ENCODE peak calls at places on chromosome 6, in eight cellular contexts. R is HL-60, G is transverse colon, U is GM23338, K is H1, A is stomach, M is sigmoid colon, S is HCT116. W is an unnamed sample.

GRCh38 chr6:51578362-51578761 is 509.1 kb downstream of the PKHD1 start:
- DNase-seq in R (no peak), G (no peak), U (no peak), K (no peak), A (no peak), M (no peak), S (no peak), W (no peak)

GRCh38 chr6:37077459-37078296 is 72.2 kb downstream of the FGD2 start:
- DNase-seq in R (no peak), G (peak), U (peak), K (peak), A (peak), M (peak), S (no peak), W (no peak)

GRCh38 chr6:156822747-156823206 is 45.6 kb downstream of the ARID1B start:
- DNase-seq in R (no peak), G (no peak), U (no peak), K (no peak), A (no peak), M (no peak), S (no peak), W (no peak)

GRCh38 chr6:89948876-89949275 is 54.6 kb downstream of the GJA10 start:
- DNase-seq in R (no peak), G (no peak), U (no peak), K (no peak), A (no peak), M (no peak), S (no peak), W (no peak)

GRCh38 chr6:160858886-160859285 is 132.7 kb upstream of the MAP3K4 start:
- DNase-seq in R (no peak), G (no peak), U (no peak), K (no peak), A (no peak), M (no peak), S (no peak), W (no peak)

GRCh38 chr6:148868314-148868713 is 121.5 kb downstream of the UST start:
- DNase-seq in R (no peak), G (no peak), U (no peak), K (no peak), A (no peak), M (no peak), S (no peak), W (no peak)

GRCh38 chr6:106555767-106556166 is 73.5 kb downstream of the RTN4IP1 start:
- DNase-seq in R (no peak), G (no peak), U (no peak), K (no peak), A (no peak), M (no peak), S (no peak), W (no peak)

GRCh38 chr6:17450825-17451224 is 57.4 kb downstream of the CAP2 start:
- DNase-seq in R (no peak), G (no peak), U (no peak), K (no peak), A (no peak), M (no peak), S (no peak), W (no peak)

GRCh38 chr6:15213838-15214398 is 32.0 kb upstream of the JARID2 start:
- DNase-seq in R (no peak), G (no peak), U (no peak), K (no peak), A (no peak), M (no peak), S (no peak), W (no peak)

GRCh38 chr6:42704251-42704936 is 18.0 kb downstream of the PRPH2 start:
- DNase-seq in R (no peak), G (peak), U (peak), K (peak), A (peak), M (peak), S (no peak), W (no peak)

GRCh38 chr6:53666271-53666626 is 693 bp upstream of the KLHL31 start:
- DNase-seq in R (no peak), G (no peak), U (no peak), K (no peak), A (no peak), M (no peak), S (no peak), W (no peak)

GRCh38 chr6:131255911-131256310 is 120.6 kb downstream of the AKAP7 start:
- DNase-seq in R (no peak), G (no peak), U (no peak), K (no peak), A (no peak), M (no peak), S (no peak), W (no peak)

GRCh38 chr6:167803816-167804215 is 22.9 kb upstream of the AFDN start:
- DNase-seq in R (no peak), G (no peak), U (no peak), K (peak), A (no peak), M (no peak), S (no peak), W (peak)

GRCh38 chr6:17349437-17349836 is 44.0 kb upstream of the CAP2 start:
- DNase-seq in R (no peak), G (no peak), U (no peak), K (no peak), A (no peak), M (no peak), S (no peak), W (no peak)

GRCh38 chr6:71047401-71047800 is 90.5 kb upstream of the B3GAT2 start:
- DNase-seq in R (no peak), G (no peak), U (no peak), K (no peak), A (no peak), M (no peak), S (no peak), W (no peak)

GRCh38 chr6:583639-584038 is 73.3 kb downstream of the HUS1B start:
- DNase-seq in R (no peak), G (peak), U (no peak), K (no peak), A (no peak), M (peak), S (no peak), W (no peak)

GRCh38 chr6:54493138-54493537 is 184.9 kb downstream of the TINAG start:
- DNase-seq in R (no peak), G (no peak), U (no peak), K (no peak), A (no peak), M (no peak), S (peak), W (no peak)

GRCh38 chr6:47579040-47579439 is 101.5 kb downstream of the CD2AP start:
- DNase-seq in R (no peak), G (no peak), U (no peak), K (no peak), A (no peak), M (no peak), S (no peak), W (no peak)

GRCh38 chr6:41704656-41705328 is 30.6 kb downstream of the TFEB start:
- DNase-seq in R (no peak), G (peak), U (no peak), K (no peak), A (peak), M (no peak), S (no peak), W (peak)

GRCh38 chr6:161844804-161845203 is 570.9 kb upstream of the AGPAT4 start:
- DNase-seq in R (no peak), G (no peak), U (no peak), K (no peak), A (peak), M (no peak), S (no peak), W (no peak)

GRCh38 chr6:68313911-68314310 is 321.2 kb upstream of the ADGRB3 start:
- DNase-seq in R (no peak), G (no peak), U (peak), K (no peak), A (no peak), M (no peak), S (no peak), W (no peak)

GRCh38 chr6:56902551-56903464 is 52.1 kb upstream of the BEND6 start:
- DNase-seq in R (no peak), G (no peak), U (peak), K (no peak), A (no peak), M (no peak), S (no peak), W (no peak)

GRCh38 chr6:52591832-52592231 is 15.0 kb upstream of the TRAM2 start:
- DNase-seq in R (no peak), G (no peak), U (no peak), K (no peak), A (no peak), M (no peak), S (no peak), W (no peak)

GRCh38 chr6:62805431-62805830 is 405.8 kb upstream of the FKBP1C start:
- DNase-seq in R (no peak), G (no peak), U (no peak), K (no peak), A (no peak), M (no peak), S (no peak), W (no peak)

GRCh38 chr6:12595161-12595792 is 121.3 kb upstream of the PHACTR1 start:
- DNase-seq in R (peak), G (no peak), U (no peak), K (no peak), A (no peak), M (no peak), S (no peak), W (no peak)

GRCh38 chr6:88856566-88856965 is 106.9 kb downstream of the RNGTT start:
- DNase-seq in R (no peak), G (no peak), U (no peak), K (no peak), A (no peak), M (no peak), S (no peak), W (no peak)

GRCh38 chr6:142566628-142567396 is 265.0 kb downstream of the ADGRG6 start:
- DNase-seq in R (peak), G (peak), U (peak), K (peak), A (peak), M (no peak), S (peak), W (no peak)

GRCh38 chr6:41584668-41585205 is 38.6 kb downstream of the FOXP4 start:
- DNase-seq in R (no peak), G (peak), U (peak), K (peak), A (peak), M (no peak), S (no peak), W (no peak)

GRCh38 chr6:5996701-5997419 is 9.9 kb downstream of the NRN1 start:
- DNase-seq in R (no peak), G (no peak), U (peak), K (peak), A (no peak), M (no peak), S (no peak), W (no peak)

GRCh38 chr6:5999688-6000608 is 6.8 kb downstream of the NRN1 start:
- DNase-seq in R (no peak), G (no peak), U (peak), K (peak), A (no peak), M (no peak), S (no peak), W (peak)

GRCh38 chr6:5997420-5998093 is 9.2 kb downstream of the NRN1 start:
- DNase-seq in R (peak), G (no peak), U (peak), K (no peak), A (no peak), M (no peak), S (no peak), W (peak)

GRCh38 chr6:5998236-5998635 is 8.5 kb downstream of the NRN1 start:
- DNase-seq in R (no peak), G (no peak), U (no peak), K (no peak), A (no peak), M (no peak), S (no peak), W (no peak)

DNA sequence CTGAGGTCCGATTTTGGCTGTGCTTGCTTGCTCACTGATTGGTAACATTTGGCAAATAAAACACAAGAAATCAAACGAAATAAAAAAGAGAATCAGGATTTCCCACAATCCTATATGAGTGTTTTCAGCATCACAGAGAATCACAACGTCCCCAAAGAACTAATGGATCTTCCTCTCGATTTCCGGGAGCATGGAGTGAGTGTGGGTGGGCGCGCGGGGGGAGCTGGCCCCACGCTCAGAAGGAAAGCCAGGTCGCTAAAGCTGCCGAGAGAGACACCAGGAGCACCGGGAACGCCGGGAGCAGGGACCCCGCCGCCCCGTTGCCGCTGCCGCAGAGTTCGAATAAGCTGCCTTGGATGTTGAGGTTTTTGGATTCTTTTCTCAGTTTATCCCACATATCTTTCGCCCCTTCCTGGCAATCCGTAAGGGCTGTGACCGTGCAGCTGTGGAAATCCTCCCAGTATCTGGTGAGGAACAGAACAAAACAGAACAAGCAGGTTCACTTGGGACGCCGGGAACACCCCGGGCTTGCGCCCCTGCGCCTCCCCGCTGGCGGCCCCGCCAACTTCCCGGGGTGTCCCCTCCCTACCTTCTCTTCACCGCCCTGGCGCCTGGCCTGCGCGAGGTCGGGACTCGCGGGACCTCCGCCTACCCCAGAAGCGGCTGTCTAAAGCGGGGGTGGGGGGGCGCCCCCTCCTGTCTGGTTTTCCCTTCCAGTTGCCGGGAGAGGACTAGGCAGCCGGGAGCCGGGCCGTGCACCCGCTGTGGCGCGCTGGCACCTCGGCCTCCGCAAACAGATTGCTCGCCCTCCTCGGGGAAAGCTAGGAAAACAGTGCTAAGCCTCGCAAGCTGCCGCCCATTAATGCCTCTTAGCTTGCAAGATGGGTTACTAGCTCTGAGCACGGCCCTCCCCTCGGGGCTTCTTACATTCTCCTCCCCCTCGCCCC is 7.7 kb downstream of the NRN1 start:
- DNase-seq in R (no peak), G (no peak), U (peak), K (peak), A (no peak), M (peak), S (no peak), W (peak)
- H3K4me3 ChIP-seq in R (no peak), G (no peak), U (peak), K (peak), A (no peak), M (peak), S (no peak), W (no peak)

GRCh38 chr6:4032475-4032874 is 46.5 kb downstream of the FAM217A start:
- DNase-seq in R (no peak), G (no peak), U (no peak), K (no peak), A (no peak), M (no peak), S (no peak), W (no peak)
- TF ChIP-seq POLR2AphosphoS5 in R (no peak), G (no peak), U (no peak), K (no peak), A (no peak), M (no peak), S (no peak), W (no peak)

GRCh38 chr6:96542702-96543101 is 20.2 kb upstream of the FHL5 start:
- DNase-seq in R (no peak), G (no peak), U (peak), K (no peak), A (no peak), M (no peak), S (no peak), W (no peak)
- TF ChIP-seq CTCF in R (no peak), G (no peak), U (peak), K (peak), A (no peak), M (no peak), S (peak), W (no peak)

GRCh38 chr6:163391983-163392382 is 22.5 kb upstream of the QKI start:
- DNase-seq in R (no peak), G (no peak), U (no peak), K (no peak), A (no peak), M (no peak), S (peak), W (no peak)
- H3K4me3 ChIP-seq in R (no peak), G (no peak), U (no peak), K (no peak), A (no peak), M (no peak), S (no peak), W (no peak)

GRCh38 chr6:40528051-40528450 is 59.1 kb downstream of the LRFN2 start:
- DNase-seq in R (no peak), G (no peak), U (no peak), K (no peak), A (no peak), M (no peak), S (no peak), W (no peak)
- TF ChIP-seq POLR2AphosphoS5 in R (no peak), G (no peak), U (no peak), K (no peak), A (no peak), M (no peak), S (no peak), W (no peak)

GRCh38 chr6:143581835-143582480 is 70.4 kb upstream of the FUCA2 start:
- DNase-seq in R (no peak), G (no peak), U (no peak), K (no peak), A (no peak), M (no peak), S (no peak), W (no peak)
- TF ChIP-seq CTCF in R (no peak), G (no peak), U (no peak), K (no peak), A (no peak), M (no peak), S (no peak), W (no peak)

DNA sequence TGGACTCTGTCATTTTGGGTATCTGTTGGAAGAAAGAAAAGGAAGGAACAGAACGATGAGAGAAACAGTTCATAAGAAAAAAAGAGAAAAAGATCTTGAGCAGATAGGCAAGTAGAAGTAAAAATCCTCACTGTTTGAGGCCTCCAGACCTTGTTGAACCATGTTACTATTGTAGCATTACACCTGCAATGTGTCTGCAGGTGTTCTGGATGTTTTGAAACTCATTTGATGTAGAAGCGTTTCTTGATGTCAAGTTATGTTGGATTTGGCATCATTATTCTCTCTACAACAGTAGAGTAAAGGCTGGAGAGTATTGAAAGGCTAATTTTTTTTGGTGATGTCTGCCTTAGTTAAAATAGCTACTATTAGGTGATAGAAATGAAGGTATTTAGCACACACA is 108.7 kb downstream of the CARMIL1 start:
- DNase-seq in R (no peak), G (no peak), U (no peak), K (no peak), A (no peak), M (no peak), S (no peak), W (no peak)
- H3K4me3 ChIP-seq in R (no peak), G (no peak), U (no peak), K (no peak), A (no peak), M (no peak), S (no peak), W (no peak)

W was measured in spleen.